ENCODE peak calls at places on chromosome 10, in nine cellular contexts. Z is esophagus squamous epithelium, J is heart left ventricle, Y is A549, Q is sigmoid colon, X is transverse colon, R is spleen, A is K562, K is prostate gland. O is an unnamed sample.
A peak's percentile ranks its signal among the peaks of the same experiment; 100 is the strongest.

GRCh38 chr10:23038172-23038571 is 57.2 kb upstream of the MSRB2 start:
- DNase-seq in Z (no peak), J (no peak), Y (no peak), Q (no peak), X (no peak), R (no peak), A (peak; percentile 34), K (no peak), O (no peak)

GRCh38 chr10:78742730-78743615 is 325.8 kb upstream of the ZMIZ1 start:
- DNase-seq in Z (no peak), J (no peak), Y (no peak), Q (peak; percentile 74), X (no peak), R (no peak), A (no peak), K (peak; percentile 9), O (no peak)

GRCh38 chr10:69065406-69066361 is 22.2 kb upstream of the SRGN start:
- DNase-seq in Z (no peak), J (no peak), Y (peak; percentile 14), Q (no peak), X (no peak), R (no peak), A (no peak), K (no peak), O (no peak)

GRCh38 chr10:43396928-43397624 is 11.9 kb downstream of the HNRNPF start:
- DNase-seq in Z (peak; percentile 51), J (peak; percentile 92), Y (peak; percentile 95), Q (peak; percentile 94), X (peak; percentile 95), R (peak; percentile 97), A (peak; percentile 95), K (peak; percentile 89), O (peak; percentile 98)

GRCh38 chr10:3330687-3331086 is 158.1 kb upstream of the PITRM1 start:
- DNase-seq in Z (no peak), J (no peak), Y (peak; percentile 46), Q (no peak), X (no peak), R (peak; percentile 63), A (no peak), K (no peak), O (no peak)

GRCh38 chr10:102368072-102368471 is 27.4 kb upstream of the NFKB2 start:
- DNase-seq in Z (no peak), J (no peak), Y (peak; percentile 48), Q (no peak), X (no peak), R (no peak), A (no peak), K (no peak), O (no peak)

GRCh38 chr10:91140995-91141549 is 79.4 kb upstream of the PCGF5 start:
- DNase-seq in Z (no peak), J (no peak), Y (no peak), Q (no peak), X (no peak), R (no peak), A (no peak), K (no peak), O (no peak)

GRCh38 chr10:125236091-125236490 is 75.7 kb upstream of the CTBP2 start:
- DNase-seq in Z (no peak), J (no peak), Y (no peak), Q (no peak), X (no peak), R (no peak), A (no peak), K (no peak), O (no peak)

GRCh38 chr10:5434017-5434753 is 21.8 kb downstream of the NET1 start:
- DNase-seq in Z (no peak), J (no peak), Y (peak; percentile 73), Q (no peak), X (no peak), R (no peak), A (peak; percentile 60), K (no peak), O (no peak)

GRCh38 chr10:19707376-19707775 is 108.9 kb upstream of the PLXDC2 start:
- DNase-seq in Z (no peak), J (no peak), Y (no peak), Q (no peak), X (no peak), R (no peak), A (no peak), K (no peak), O (no peak)

GRCh38 chr10:28328346-28328745 is 25.5 kb upstream of the MPP7 start:
- DNase-seq in Z (no peak), J (no peak), Y (no peak), Q (no peak), X (no peak), R (no peak), A (no peak), K (no peak), O (no peak)

GRCh38 chr10:60006046-60006445 is 99.7 kb upstream of the CCDC6 start:
- DNase-seq in Z (no peak), J (no peak), Y (no peak), Q (no peak), X (no peak), R (no peak), A (no peak), K (no peak), O (no peak)

GRCh38 chr10:126315471-126316177 is 72.7 kb downstream of the ADAM12 start:
- DNase-seq in Z (no peak), J (no peak), Y (no peak), Q (no peak), X (no peak), R (no peak), A (no peak), K (no peak), O (peak; percentile 64)

GRCh38 chr10:51860257-51860656 is 160.9 kb upstream of the CSTF2T start:
- DNase-seq in Z (no peak), J (no peak), Y (no peak), Q (peak; percentile 63), X (no peak), R (no peak), A (no peak), K (no peak), O (no peak)

DNA sequence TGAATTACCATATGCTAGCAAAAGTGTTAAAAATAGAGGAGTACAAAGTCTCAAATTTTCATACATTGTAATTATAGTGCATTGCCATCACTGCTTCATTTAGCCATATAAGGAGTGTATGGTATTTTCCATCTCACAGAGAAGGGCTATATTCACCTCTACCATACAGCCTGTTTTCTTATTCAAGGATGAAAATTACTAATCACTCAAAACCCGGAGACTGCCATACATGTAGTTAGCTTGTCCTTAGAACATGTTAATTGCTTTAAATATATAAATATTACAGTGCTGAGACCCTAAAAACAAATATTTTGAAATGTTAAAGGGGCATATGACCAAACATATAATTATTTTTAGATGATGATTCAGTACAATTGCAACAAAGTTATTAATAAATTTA is 49.4 kb downstream of the CPEB3 start:
- DNase-seq in Z (no peak), J (no peak), Y (no peak), Q (no peak), X (no peak), R (no peak), A (no peak), K (no peak), O (no peak)
- H3K4me3 ChIP-seq in Z (no peak overlapping the region), J (peak overlapping the region; percentile 81), Y (peak overlapping the region; percentile 53), Q (peak overlapping the region; percentile 76), X (peak overlapping the region; percentile 73), R (peak overlapping the region; percentile 71), A (peak overlapping the region; percentile 43), K (peak overlapping the region; percentile 74), O (peak overlapping the region; percentile 72)

GRCh38 chr10:17563452-17563851 is 53.7 kb downstream of the HACD1 start:
- DNase-seq in Z (no peak), J (no peak), Y (no peak), Q (no peak), X (no peak), R (no peak), A (no peak), K (no peak), O (no peak)
- TF ChIP-seq POLR2A in Z (no peak), J (no peak), Y (no peak), Q (no peak), X (no peak), R (no peak), A (no peak), K (no peak), O (no peak)

GRCh38 chr10:95209509-95210127 is 15.6 kb downstream of the ACSM6 start:
- DNase-seq in Z (no peak), J (no peak), Y (no peak), Q (no peak), X (no peak), R (no peak), A (no peak), K (no peak), O (no peak)

GRCh38 chr10:95211606-95212279 is 17.7 kb downstream of the ACSM6 start:
- DNase-seq in Z (no peak), J (no peak), Y (no peak), Q (no peak), X (no peak), R (no peak), A (no peak), K (no peak), O (no peak)

GRCh38 chr10:95214369-95214768 is 20.3 kb downstream of the ACSM6 start:
- DNase-seq in Z (no peak), J (no peak), Y (no peak), Q (no peak), X (no peak), R (no peak), A (no peak), K (no peak), O (no peak)

GRCh38 chr10:95214793-95215192 is 20.8 kb downstream of the ACSM6 start:
- DNase-seq in Z (no peak), J (no peak), Y (peak; percentile 81), Q (no peak), X (no peak), R (no peak), A (no peak), K (no peak), O (no peak)

DNA sequence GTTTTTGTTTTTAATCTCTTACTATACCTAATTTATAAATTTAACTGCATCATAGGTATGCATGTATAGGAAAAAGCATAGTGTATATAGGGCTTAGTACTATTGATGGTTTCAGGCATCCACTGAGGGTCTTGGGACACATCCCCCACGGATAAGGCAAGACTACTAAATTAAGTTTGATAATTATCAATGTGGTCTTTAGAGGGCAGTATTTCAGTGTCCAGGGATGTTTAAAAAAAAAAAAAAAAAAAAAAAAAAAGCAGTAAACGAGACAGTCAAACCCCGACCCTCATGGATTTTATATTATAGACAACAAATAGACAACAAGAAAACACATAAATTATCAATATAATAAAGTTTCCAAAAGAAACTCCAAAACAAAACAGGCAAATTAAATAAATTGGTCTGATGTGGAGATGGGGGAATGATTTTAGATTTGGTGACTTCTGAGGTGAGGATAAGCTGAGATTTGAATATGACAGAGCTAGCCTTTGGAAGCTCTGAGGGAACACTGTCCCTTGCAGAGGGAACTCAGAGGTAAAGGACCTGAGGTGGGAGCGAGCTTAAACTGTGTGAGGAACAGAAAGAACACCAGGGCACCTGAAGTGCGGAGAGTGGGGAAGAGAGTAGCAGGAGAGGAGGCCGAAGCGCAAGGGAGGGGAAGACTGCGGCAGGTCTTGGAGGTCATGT is 14.8 kb downstream of the ACSM6 start:
- DNase-seq in Z (no peak), J (no peak), Y (no peak), Q (no peak), X (no peak), R (no peak), A (peak; percentile 5), K (no peak), O (no peak)
- TF ChIP-seq CTCF in Z (no peak), J (peak; percentile 38), Y (peak; percentile 79), Q (no peak), X (peak; percentile 15), R (no peak), A (peak; percentile 16), K (no peak), O (no peak)

DNA sequence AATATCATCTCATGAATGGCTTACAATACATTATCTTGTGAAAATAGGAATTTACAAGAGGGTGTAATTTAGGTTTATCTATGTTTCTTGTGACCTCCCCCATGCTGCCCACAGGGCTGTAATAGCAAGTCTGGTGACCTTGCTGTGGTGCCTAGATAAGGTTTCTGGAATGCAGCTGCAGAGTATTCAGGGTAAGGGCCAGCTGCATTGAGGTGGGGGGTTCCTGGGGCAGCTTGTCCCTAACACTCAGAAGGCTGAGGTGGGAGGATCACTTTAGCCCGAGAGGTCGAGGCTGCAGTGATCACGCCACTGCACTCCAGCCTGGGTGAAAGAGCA is 5.3 kb upstream of the DHTKD1 start:
- DNase-seq in Z (no peak), J (no peak), Y (no peak), Q (no peak), X (no peak), R (no peak), A (peak; percentile 88), K (no peak), O (no peak)
- H3K4me3 ChIP-seq in Z (no peak overlapping the region), J (no peak overlapping the region), Y (no peak overlapping the region), Q (no peak overlapping the region), X (no peak overlapping the region), R (no peak overlapping the region), A (no peak overlapping the region), K (no peak overlapping the region), O (no peak overlapping the region)

O was measured in esophagus muscularis mucosa.